ENCODE peak calls at places on chromosomes 3 and 15, in four cellular contexts. N is endothelial cell, B is AG04450, K is dorsolateral prefrontal cortex. I is an unnamed sample.

GRCh38 chr3:27613846-27614500 is 108.2 kb downstream of the EOMES start:
- DNase-seq in N (no peak), B (no peak), K (no peak), I (no peak)

GRCh38 chr3:194307849-194308248 is 43.3 kb downstream of the CPN2 start:
- DNase-seq in N (no peak), B (no peak), K (no peak), I (no peak)

GRCh38 chr15:82942691-82943090 is 9.8 kb downstream of the HOMER2 start:
- DNase-seq in N (no peak), B (no peak), K (no peak), I (no peak)

GRCh38 chr3:3179407-3180094 is at the start of gene CRBN:
- DNase-seq in N (peak; percentile 89), B (peak; percentile 43), K (peak; percentile 88), I (peak; percentile 90)

GRCh38 chr3:43960448-43960840 is 269.7 kb downstream of the ABHD5 start:
- DNase-seq in N (no peak), B (no peak), K (no peak), I (no peak)

GRCh38 chr3:184889312-184889904 is 77.4 kb downstream of the VPS8 start:
- DNase-seq in N (no peak), B (no peak), K (no peak), I (no peak)

GRCh38 chr15:74135041-74135565 is 4.7 kb downstream of the ISLR2 start:
- DNase-seq in N (no peak), B (no peak), K (no peak), I (no peak)

GRCh38 chr15:33201376-33202189 is 7.1 kb upstream of the FMN1 start:
- DNase-seq in N (peak; percentile 8), B (no peak), K (no peak), I (peak; percentile 73)

GRCh38 chr15:66702035-66702769 is at the start of gene SMAD6:
- DNase-seq in N (peak; percentile 87), B (peak; percentile 94), K (peak; percentile 67), I (peak; percentile 92)

GRCh38 chr3:127455541-127456450 is 134.7 kb downstream of the TPRA1 start:
- DNase-seq in N (peak; percentile 96), B (no peak), K (peak; percentile 68), I (peak; percentile 76)

GRCh38 chr3:87796137-87796899 is 262.5 kb downstream of the CGGBP1 start:
- DNase-seq in N (no peak), B (no peak), K (no peak), I (no peak)

GRCh38 chr3:87997298-87997697 is 61.5 kb downstream of the CGGBP1 start:
- DNase-seq in N (no peak), B (no peak), K (no peak), I (peak; percentile 78)

GRCh38 chr3:130933801-130934345 is 40.0 kb downstream of the ATP2C1 start:
- DNase-seq in N (no peak), B (no peak), K (no peak), I (no peak)

DNA sequence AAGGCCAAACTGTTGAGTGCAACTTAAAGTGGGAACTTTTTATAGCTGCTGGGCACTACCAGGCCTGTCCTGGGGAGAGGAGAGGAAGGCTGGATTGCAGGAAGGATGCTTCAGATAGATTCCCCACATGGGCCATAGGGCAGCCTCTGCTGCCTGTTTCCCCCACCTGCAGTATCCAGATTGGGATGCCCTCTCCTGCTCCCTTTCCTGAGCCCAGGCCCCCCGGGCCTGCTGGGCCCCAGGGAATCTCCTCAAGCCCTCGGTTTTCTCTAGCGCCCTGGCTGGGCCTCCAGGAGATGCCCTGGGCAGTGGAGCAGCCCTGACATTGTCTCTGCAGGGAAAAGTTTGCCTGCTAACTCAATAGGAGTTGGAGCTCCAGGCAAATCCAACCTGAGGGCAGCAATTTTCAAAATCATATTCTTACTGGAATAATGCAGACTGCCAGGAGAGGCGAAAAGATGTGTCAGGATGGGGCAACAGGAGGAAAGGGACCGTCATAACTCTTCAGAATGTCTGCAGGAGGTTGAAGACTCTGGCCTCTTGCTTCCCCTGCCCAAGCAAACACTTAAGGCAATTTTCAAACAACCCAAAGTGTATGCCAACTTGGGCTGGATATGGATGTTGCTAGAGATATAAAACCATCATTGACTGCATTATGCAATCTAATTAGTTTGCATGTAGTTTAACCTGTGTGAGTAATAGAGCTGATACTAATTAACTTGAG is 4.4 kb downstream of the NR2F2 start:
- DNase-seq in N (no peak), B (no peak), K (no peak), I (no peak)
- TF ChIP-seq CTCF in N (no peak), B (no peak), K (no peak), I (no peak)

GRCh38 chr3:42501681-42502428 is 588 bp upstream of the VIPR1 start:
- DNase-seq in N (peak; percentile 66), B (no peak), K (no peak), I (peak; percentile 70)
- TF ChIP-seq CTCF in N (peak; percentile 14), B (peak; percentile 31), K (peak; percentile 81), I (peak; percentile 79)

DNA sequence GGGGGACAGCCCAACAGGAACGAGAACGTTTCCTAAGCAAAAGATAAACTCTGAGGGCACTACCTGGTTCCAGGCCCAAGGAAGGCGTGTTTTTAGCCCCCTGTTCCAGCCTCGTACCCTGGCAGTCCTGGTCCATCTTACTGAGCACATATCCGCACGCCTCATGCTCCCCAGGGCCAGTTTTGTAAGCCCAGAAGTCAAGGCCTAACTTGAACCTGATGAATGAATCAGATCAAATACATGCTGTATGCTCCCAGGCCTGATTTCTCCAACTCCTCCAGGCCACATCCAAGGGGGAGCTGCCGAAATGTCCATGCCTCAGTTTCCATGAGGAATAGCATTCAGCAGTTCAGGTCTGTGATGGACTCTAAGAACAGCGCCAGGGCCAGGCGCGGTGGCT is 14.3 kb upstream of the DOCK3 start:
- DNase-seq in N (no peak), B (no peak), K (no peak), I (no peak)
- TF ChIP-seq CTCF in N (no peak), B (no peak), K (no peak), I (no peak)

DNA sequence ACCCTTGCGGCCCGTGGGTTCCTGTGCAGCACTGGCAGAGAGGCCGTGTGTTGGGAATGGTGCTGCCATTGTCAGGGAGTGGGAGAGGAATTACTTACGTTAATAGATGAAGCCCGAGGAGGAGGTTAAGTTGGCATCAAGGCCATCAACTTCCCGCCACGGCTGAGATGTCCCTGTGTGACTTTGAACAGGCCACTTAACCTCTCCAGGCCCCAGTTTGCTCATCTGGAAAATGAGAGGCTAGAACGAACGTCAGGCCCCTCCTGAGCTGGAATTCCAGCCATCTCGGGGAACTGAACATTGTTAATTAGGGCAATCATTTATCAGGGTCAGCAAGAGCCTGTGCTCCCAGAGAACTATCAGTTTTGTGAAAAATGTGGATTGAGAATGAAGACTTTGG is 91.4 kb upstream of the MYZAP start:
- DNase-seq in N (no peak), B (no peak), K (no peak), I (no peak)
- TF ChIP-seq CTCF in N (no peak), B (no peak), K (no peak), I (no peak)

GRCh38 chr3:36482259-36482658 is 102.0 kb downstream of the STAC start:
- DNase-seq in N (no peak), B (no peak), K (no peak), I (no peak)
- TF ChIP-seq CTCF in N (no peak), B (no peak), K (no peak), I (no peak)